ENCODE peak calls at places on chromosome 20, in eight cellular contexts. F is NCI-H1105 treated with DMSO at 0.1 percent for 48 hours; E is AML-193; U is stimulated activated CD4-positive, alpha-beta T cell treated with anti-CD3 and anti-CD28 coated beads, Interleukin-4, amount 100 ng/mL, for 24 hours; V is naive thymus-derived CD8-positive, alpha-beta T cell; B is GM23248; Q is AG10803; P is epithelial cell of esophagus. T is an unnamed sample.

GRCh38 chr20:63149531-63150207 is 66.3 kb downstream of the YTHDF1 start:
- DNase-seq in F (no peak), U (no peak), Q (no peak), B (no peak), V (no peak), E (no peak), P (no peak), T (no peak)

GRCh38 chr20:48065833-48066232 is 280.6 kb upstream of the SULF2 start:
- DNase-seq in U (no peak), Q (no peak), E (no peak), V (no peak), P (peak), B (no peak), F (no peak), T (no peak)

GRCh38 chr20:54167909-54168872 is 5.6 kb downstream of the CYP24A1 start:
- DNase-seq in V (no peak), E (no peak), U (no peak), B (peak), Q (no peak), F (peak), P (peak), T (no peak)

GRCh38 chr20:62959998-62960436 is 7.5 kb downstream of the SLC17A9 start:
- DNase-seq in Q (no peak), P (no peak), E (no peak), F (no peak), B (no peak), U (no peak), V (no peak), T (no peak)

GRCh38 chr20:62809530-62810428 is 5.1 kb downstream of the OGFR start:
- DNase-seq in B (no peak), Q (no peak), E (no peak), F (no peak), V (no peak), U (no peak), P (no peak), T (no peak)

GRCh38 chr20:10659651-10660601 is 13.9 kb downstream of the JAG1 start:
- DNase-seq in F (no peak), B (no peak), U (no peak), E (no peak), P (no peak), Q (no peak), V (no peak), T (no peak)

GRCh38 chr20:16132399-16132798 is 440.8 kb downstream of the KIF16B start:
- DNase-seq in P (no peak), Q (no peak), U (no peak), E (no peak), F (no peak), V (no peak), B (no peak), T (no peak)

GRCh38 chr20:36941403-36941835 is 10.1 kb downstream of the SAMHD1 start:
- DNase-seq in E (no peak), V (no peak), U (peak), F (no peak), B (peak), Q (no peak), P (no peak), T (no peak)

GRCh38 chr20:58944610-58945009 is 36.4 kb upstream of the NELFCD start:
- DNase-seq in E (no peak), Q (no peak), B (no peak), F (no peak), P (no peak), V (no peak), U (no peak), T (no peak)

GRCh38 chr20:49785851-49786174 is 26.8 kb upstream of the SLC9A8 start:
- DNase-seq in Q (no peak), P (no peak), F (no peak), V (no peak), E (peak), B (no peak), U (no peak), T (no peak)